ENCODE peak calls at places on chromosomes 13 and 19, in six cellular contexts. B is HepG2, F is endothelial cell of umbilical vein, D is GM12878, Z is A549, P is K562. X is an unnamed sample.

GRCh38 chr13:51728972-51729371 is 75.0 kb downstream of the DHRS12 start:
- DNase-seq in D (no peak), Z (no peak), P (no peak), B (no peak), F (no peak), X (peak)

GRCh38 chr19:20244356-20244755 is 77.3 kb downstream of the ZNF486 start:
- DNase-seq in P (no peak), D (no peak), F (no peak), Z (no peak), B (no peak), X (no peak)

GRCh38 chr19:33376423-33376822 is 2.9 kb downstream of the CEBPG start:
- DNase-seq in P (no peak), F (peak), D (no peak), B (peak), Z (peak), X (no peak)

GRCh38 chr13:109718726-109719125 is 67.7 kb downstream of the IRS2 start:
- DNase-seq in P (no peak), B (no peak), Z (no peak), D (no peak), F (no peak), X (no peak)

GRCh38 chr13:98083936-98084335 is 59.0 kb upstream of the FARP1 start:
- DNase-seq in Z (no peak), D (no peak), F (no peak), P (no peak), B (no peak), X (no peak)

GRCh38 chr13:112961457-112962369 is 7.3 kb upstream of the MCF2L start:
- DNase-seq in Z (no peak), F (no peak), P (no peak), B (no peak), D (no peak), X (no peak)

GRCh38 chr19:29685326-29685725 is 20.1 kb downstream of the PLEKHF1 start:
- DNase-seq in Z (no peak), B (no peak), F (no peak), D (no peak), P (no peak), X (no peak)

GRCh38 chr13:31970237-31970930 is 61.2 kb upstream of the FRY start:
- DNase-seq in F (no peak), P (no peak), B (no peak), D (no peak), Z (no peak), X (no peak)

GRCh38 chr19:44672226-44672625 is 944 bp downstream of the CEACAM19 start:
- DNase-seq in D (no peak), Z (no peak), P (no peak), B (no peak), F (no peak), X (no peak)

GRCh38 chr19:43439183-43440063 is 24.7 kb downstream of the TEX101 start:
- DNase-seq in B (peak), D (no peak), Z (peak), P (no peak), F (no peak), X (peak)

DNA sequence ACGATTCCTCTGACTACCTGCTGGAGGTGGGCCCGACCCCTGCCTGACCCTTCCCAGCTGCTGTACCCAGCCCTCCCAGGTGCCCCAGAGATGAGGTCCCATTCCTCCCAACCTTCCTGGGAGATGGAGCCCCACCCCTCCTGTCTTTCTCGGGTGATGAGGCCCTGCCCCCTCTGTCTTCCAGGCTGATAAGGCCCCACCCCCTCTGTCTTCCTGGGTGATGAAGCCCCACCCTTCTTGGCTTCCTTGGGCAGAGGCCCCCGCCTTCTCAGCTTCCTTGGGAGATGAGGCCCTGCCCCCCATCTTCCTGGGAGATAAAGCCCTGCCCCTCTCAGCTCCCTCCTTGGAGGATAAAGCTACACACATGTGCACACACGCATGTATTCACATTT is 47.9 kb downstream of the CERS4 start:
- DNase-seq in F (no peak), B (no peak), P (peak), D (no peak), Z (no peak), X (peak)
- TF ChIP-seq MAX in F (no peak), B (no peak), P (no peak), D (no peak), Z (no peak), X (no peak)

GRCh38 chr19:48991823-48992570 is 1.1 kb downstream of the GYS1 start:
- DNase-seq in B (no peak), D (no peak), Z (peak), P (peak), F (peak), X (peak)
- TF ChIP-seq MYC in B (no peak), D (no peak), Z (no peak), P (no peak), F (no peak), X (no peak)

GRCh38 chr19:7869910-7870511 is 4.2 kb downstream of the PRR36 start:
- DNase-seq in F (peak), B (peak), D (no peak), P (peak), Z (no peak), X (peak)
- TF ChIP-seq MAX in F (no peak), B (no peak), D (no peak), P (no peak), Z (no peak), X (no peak)

GRCh38 chr13:44249439-44249838 is 124.2 kb upstream of the SERP2 start:
- DNase-seq in D (no peak), F (peak), Z (no peak), P (no peak), B (no peak), X (no peak)
- TF ChIP-seq MYC in D (no peak), F (no peak), Z (no peak), P (no peak), B (no peak), X (no peak)

X was measured in NB4.